ENCODE peak calls at places on chromosomes 1 and 21, in nine cellular contexts. One of them, this sample, is unnamed.
A peak's percentile ranks its signal among the peaks of the same experiment; 100 is the strongest.

GRCh38 chr1:68128157-68128556 is 77.7 kb upstream of the DIRAS3 start:
- DNase-seq in pulmonary artery endothelial cell: no peak
- DNase-seq in activated CD8-positive, alpha-beta T cell treated with anti-CD3 and anti-CD28 coated beads for 36 hours: no peak
- DNase-seq in NCI-H1092: no peak
- DNase-seq in RWPE1: no peak
- DNase-seq in fibroblast of the aortic adventitia: peak; percentile 41
- DNase-seq in NT2/D1: peak; percentile 65
- DNase-seq in Daoy: peak; percentile 62
- DNase-seq in neural progenitor cell: no peak
- DNase-seq in this sample: no peak

GRCh38 chr1:202164271-202165037 is 4.1 kb upstream of the PTPN7 start:
- DNase-seq in pulmonary artery endothelial cell: no peak
- DNase-seq in activated CD8-positive, alpha-beta T cell treated with anti-CD3 and anti-CD28 coated beads for 36 hours: peak; percentile 89
- DNase-seq in NCI-H1092: no peak
- DNase-seq in RWPE1: no peak
- DNase-seq in fibroblast of the aortic adventitia: no peak
- DNase-seq in NT2/D1: no peak
- DNase-seq in Daoy: no peak
- DNase-seq in neural progenitor cell: no peak
- DNase-seq in this sample: no peak

GRCh38 chr1:167635941-167636340 is 5.9 kb downstream of the RCSD1 start:
- DNase-seq in pulmonary artery endothelial cell: no peak
- DNase-seq in activated CD8-positive, alpha-beta T cell treated with anti-CD3 and anti-CD28 coated beads for 36 hours: no peak
- DNase-seq in NCI-H1092: no peak
- DNase-seq in RWPE1: no peak
- DNase-seq in fibroblast of the aortic adventitia: no peak
- DNase-seq in NT2/D1: no peak
- DNase-seq in Daoy: no peak
- DNase-seq in neural progenitor cell: no peak
- DNase-seq in this sample: no peak

GRCh38 chr1:2121071-2121691 is 71.0 kb downstream of the PRKCZ start:
- DNase-seq in pulmonary artery endothelial cell: no peak
- DNase-seq in activated CD8-positive, alpha-beta T cell treated with anti-CD3 and anti-CD28 coated beads for 36 hours: no peak
- DNase-seq in NCI-H1092: no peak
- DNase-seq in RWPE1: no peak
- DNase-seq in fibroblast of the aortic adventitia: no peak
- DNase-seq in NT2/D1: no peak
- DNase-seq in Daoy: no peak
- DNase-seq in neural progenitor cell: no peak
- DNase-seq in this sample: no peak

GRCh38 chr1:72623299-72623708 is 341.0 kb upstream of the NEGR1 start:
- DNase-seq in pulmonary artery endothelial cell: no peak
- DNase-seq in activated CD8-positive, alpha-beta T cell treated with anti-CD3 and anti-CD28 coated beads for 36 hours: no peak
- DNase-seq in NCI-H1092: peak; percentile 58
- DNase-seq in RWPE1: peak; percentile 4
- DNase-seq in fibroblast of the aortic adventitia: peak; percentile 60
- DNase-seq in NT2/D1: peak; percentile 38
- DNase-seq in Daoy: peak; percentile 3
- DNase-seq in neural progenitor cell: peak; percentile 66
- DNase-seq in this sample: peak; percentile 12

GRCh38 chr1:201715801-201716741 is 112.9 kb upstream of the IPO9 start:
- DNase-seq in pulmonary artery endothelial cell: no peak
- DNase-seq in activated CD8-positive, alpha-beta T cell treated with anti-CD3 and anti-CD28 coated beads for 36 hours: no peak
- DNase-seq in NCI-H1092: no peak
- DNase-seq in RWPE1: no peak
- DNase-seq in fibroblast of the aortic adventitia: no peak
- DNase-seq in NT2/D1: no peak
- DNase-seq in Daoy: no peak
- DNase-seq in neural progenitor cell: no peak
- DNase-seq in this sample: no peak

GRCh38 chr1:23029337-23029736 is 10.1 kb downstream of the KDM1A start:
- DNase-seq in pulmonary artery endothelial cell: no peak
- DNase-seq in activated CD8-positive, alpha-beta T cell treated with anti-CD3 and anti-CD28 coated beads for 36 hours: no peak
- DNase-seq in NCI-H1092: no peak
- DNase-seq in RWPE1: no peak
- DNase-seq in fibroblast of the aortic adventitia: no peak
- DNase-seq in NT2/D1: no peak
- DNase-seq in Daoy: no peak
- DNase-seq in neural progenitor cell: no peak
- DNase-seq in this sample: no peak

GRCh38 chr1:1989102-1989542 is 14.5 kb downstream of the CFAP74 start:
- DNase-seq in pulmonary artery endothelial cell: no peak
- DNase-seq in activated CD8-positive, alpha-beta T cell treated with anti-CD3 and anti-CD28 coated beads for 36 hours: no peak
- DNase-seq in NCI-H1092: no peak
- DNase-seq in RWPE1: no peak
- DNase-seq in fibroblast of the aortic adventitia: no peak
- DNase-seq in NT2/D1: no peak
- DNase-seq in Daoy: no peak
- DNase-seq in neural progenitor cell: no peak
- DNase-seq in this sample: no peak

GRCh38 chr1:35470964-35471613 is 86.1 kb downstream of the KIAA0319L start:
- DNase-seq in pulmonary artery endothelial cell: no peak
- DNase-seq in activated CD8-positive, alpha-beta T cell treated with anti-CD3 and anti-CD28 coated beads for 36 hours: no peak
- DNase-seq in NCI-H1092: no peak
- DNase-seq in RWPE1: no peak
- DNase-seq in fibroblast of the aortic adventitia: no peak
- DNase-seq in NT2/D1: peak; percentile 44
- DNase-seq in Daoy: no peak
- DNase-seq in neural progenitor cell: peak; percentile 12
- DNase-seq in this sample: no peak

GRCh38 chr21:46298083-46298412 is 11.9 kb downstream of the YBEY start:
- DNase-seq in pulmonary artery endothelial cell: no peak
- DNase-seq in activated CD8-positive, alpha-beta T cell treated with anti-CD3 and anti-CD28 coated beads for 36 hours: no peak
- DNase-seq in NCI-H1092: no peak
- DNase-seq in RWPE1: no peak
- DNase-seq in fibroblast of the aortic adventitia: peak; percentile 20
- DNase-seq in NT2/D1: no peak
- DNase-seq in Daoy: no peak
- DNase-seq in neural progenitor cell: no peak
- DNase-seq in this sample: no peak

GRCh38 chr1:231116741-231117140 is 45.1 kb upstream of the TRIM67 start:
- DNase-seq in pulmonary artery endothelial cell: no peak
- DNase-seq in activated CD8-positive, alpha-beta T cell treated with anti-CD3 and anti-CD28 coated beads for 36 hours: no peak
- DNase-seq in NCI-H1092: no peak
- DNase-seq in RWPE1: no peak
- DNase-seq in fibroblast of the aortic adventitia: no peak
- DNase-seq in NT2/D1: no peak
- DNase-seq in Daoy: no peak
- DNase-seq in neural progenitor cell: no peak
- DNase-seq in this sample: no peak

GRCh38 chr1:183444243-183444642 is 26.1 kb upstream of the NMNAT2 start:
- DNase-seq in pulmonary artery endothelial cell: peak; percentile 39
- DNase-seq in activated CD8-positive, alpha-beta T cell treated with anti-CD3 and anti-CD28 coated beads for 36 hours: no peak
- DNase-seq in NCI-H1092: no peak
- DNase-seq in RWPE1: peak; percentile 18
- DNase-seq in fibroblast of the aortic adventitia: peak; percentile 51
- DNase-seq in NT2/D1: no peak
- DNase-seq in Daoy: peak; percentile 52
- DNase-seq in neural progenitor cell: peak; percentile 30
- DNase-seq in this sample: peak; percentile 26

GRCh38 chr1:234997201-234998173 is 131.2 kb downstream of the TOMM20 start:
- DNase-seq in pulmonary artery endothelial cell: peak; percentile 97
- DNase-seq in activated CD8-positive, alpha-beta T cell treated with anti-CD3 and anti-CD28 coated beads for 36 hours: no peak
- DNase-seq in NCI-H1092: peak; percentile 50
- DNase-seq in RWPE1: peak; percentile 98
- DNase-seq in fibroblast of the aortic adventitia: peak; percentile 99
- DNase-seq in NT2/D1: no peak
- DNase-seq in Daoy: peak; percentile 100
- DNase-seq in neural progenitor cell: no peak
- DNase-seq in this sample: peak; percentile 87

GRCh38 chr1:89965203-89965900 is 29.6 kb upstream of the ZNF326 start:
- DNase-seq in pulmonary artery endothelial cell: peak; percentile 44
- DNase-seq in activated CD8-positive, alpha-beta T cell treated with anti-CD3 and anti-CD28 coated beads for 36 hours: no peak
- DNase-seq in NCI-H1092: no peak
- DNase-seq in RWPE1: no peak
- DNase-seq in fibroblast of the aortic adventitia: no peak
- DNase-seq in NT2/D1: no peak
- DNase-seq in Daoy: no peak
- DNase-seq in neural progenitor cell: no peak
- DNase-seq in this sample: no peak

GRCh38 chr1:42145190-42145716 is 8.0 kb upstream of the GUCA2B start:
- DNase-seq in pulmonary artery endothelial cell: no peak
- DNase-seq in activated CD8-positive, alpha-beta T cell treated with anti-CD3 and anti-CD28 coated beads for 36 hours: no peak
- DNase-seq in NCI-H1092: no peak
- DNase-seq in RWPE1: no peak
- DNase-seq in fibroblast of the aortic adventitia: no peak
- DNase-seq in NT2/D1: no peak
- DNase-seq in Daoy: no peak
- DNase-seq in neural progenitor cell: no peak
- DNase-seq in this sample: no peak

GRCh38 chr1:167301355-167301754 is 80.7 kb downstream of the POU2F1 start:
- DNase-seq in pulmonary artery endothelial cell: no peak
- DNase-seq in activated CD8-positive, alpha-beta T cell treated with anti-CD3 and anti-CD28 coated beads for 36 hours: no peak
- DNase-seq in NCI-H1092: no peak
- DNase-seq in RWPE1: no peak
- DNase-seq in fibroblast of the aortic adventitia: no peak
- DNase-seq in NT2/D1: no peak
- DNase-seq in Daoy: no peak
- DNase-seq in neural progenitor cell: peak; percentile 45
- DNase-seq in this sample: no peak

GRCh38 chr1:183267646-183268431 is 81.8 kb downstream of the LAMC2 start:
- DNase-seq in pulmonary artery endothelial cell: no peak
- DNase-seq in activated CD8-positive, alpha-beta T cell treated with anti-CD3 and anti-CD28 coated beads for 36 hours: no peak
- DNase-seq in NCI-H1092: no peak
- DNase-seq in RWPE1: peak; percentile 79
- DNase-seq in fibroblast of the aortic adventitia: peak; percentile 99
- DNase-seq in NT2/D1: no peak
- DNase-seq in Daoy: peak; percentile 71
- DNase-seq in neural progenitor cell: no peak
- DNase-seq in this sample: peak; percentile 69

GRCh38 chr1:210378721-210379120 is 50.0 kb downstream of the HHAT start:
- DNase-seq in pulmonary artery endothelial cell: no peak
- DNase-seq in activated CD8-positive, alpha-beta T cell treated with anti-CD3 and anti-CD28 coated beads for 36 hours: no peak
- DNase-seq in NCI-H1092: no peak
- DNase-seq in RWPE1: no peak
- DNase-seq in fibroblast of the aortic adventitia: no peak
- DNase-seq in NT2/D1: no peak
- DNase-seq in Daoy: no peak
- DNase-seq in neural progenitor cell: no peak
- DNase-seq in this sample: no peak

GRCh38 chr1:66576645-66577044 is 42.7 kb downstream of the SGIP1 start:
- DNase-seq in pulmonary artery endothelial cell: no peak
- DNase-seq in activated CD8-positive, alpha-beta T cell treated with anti-CD3 and anti-CD28 coated beads for 36 hours: no peak
- DNase-seq in NCI-H1092: no peak
- DNase-seq in RWPE1: no peak
- DNase-seq in fibroblast of the aortic adventitia: peak; percentile 59
- DNase-seq in NT2/D1: no peak
- DNase-seq in Daoy: peak; percentile 30
- DNase-seq in neural progenitor cell: no peak
- DNase-seq in this sample: no peak

This sample was measured in AG08396.